ENCODE peak calls at places on chromosomes 7 and 10, in four cellular contexts. X is GM12878, L is HepG2, E is K562. T is an unnamed sample.

GRCh38 chr7:84697506-84697905 is 489.4 kb downstream of the SEMA3D start:
- DNase-seq in L (no peak), X (no peak), E (no peak), T (no peak)

GRCh38 chr10:98267894-98268693 is at the start of gene LOXL4:
- DNase-seq in X (no peak), L (no peak), E (peak), T (peak)

GRCh38 chr7:134905375-134905774 is 80.9 kb upstream of the AGBL3 start:
- DNase-seq in X (no peak), E (no peak), L (no peak), T (no peak)

GRCh38 chr10:24982294-24983064 is 30.1 kb upstream of the PRTFDC1 start:
- DNase-seq in L (no peak), E (no peak), X (peak), T (no peak)

GRCh38 chr7:141415999-141416398 is 135.2 kb upstream of the AGK start:
- DNase-seq in E (no peak), L (no peak), X (no peak), T (no peak)

GRCh38 chr10:49431426-49431825 is 35.5 kb upstream of the DRGX start:
- DNase-seq in E (no peak), X (no peak), L (no peak), T (no peak)

GRCh38 chr7:116354546-116355422 is 144.4 kb downstream of the TES start:
- DNase-seq in X (no peak), E (peak), L (peak), T (no peak)

GRCh38 chr7:87564290-87564963 is 36.3 kb downstream of the ABCB1 start:
- DNase-seq in E (peak), X (no peak), L (peak), T (peak)

GRCh38 chr7:158827411-158828342 is 1.6 kb downstream of the ESYT2 start:
- DNase-seq in E (peak), L (no peak), X (no peak), T (no peak)

GRCh38 chr10:120539076-120539475 is 82.0 kb downstream of the PLPP4 start:
- DNase-seq in X (no peak), L (no peak), E (no peak), T (no peak)

GRCh38 chr10:29446327-29446726 is 157.5 kb downstream of the LYZL1 start:
- DNase-seq in X (no peak), E (no peak), L (no peak), T (no peak)

DNA sequence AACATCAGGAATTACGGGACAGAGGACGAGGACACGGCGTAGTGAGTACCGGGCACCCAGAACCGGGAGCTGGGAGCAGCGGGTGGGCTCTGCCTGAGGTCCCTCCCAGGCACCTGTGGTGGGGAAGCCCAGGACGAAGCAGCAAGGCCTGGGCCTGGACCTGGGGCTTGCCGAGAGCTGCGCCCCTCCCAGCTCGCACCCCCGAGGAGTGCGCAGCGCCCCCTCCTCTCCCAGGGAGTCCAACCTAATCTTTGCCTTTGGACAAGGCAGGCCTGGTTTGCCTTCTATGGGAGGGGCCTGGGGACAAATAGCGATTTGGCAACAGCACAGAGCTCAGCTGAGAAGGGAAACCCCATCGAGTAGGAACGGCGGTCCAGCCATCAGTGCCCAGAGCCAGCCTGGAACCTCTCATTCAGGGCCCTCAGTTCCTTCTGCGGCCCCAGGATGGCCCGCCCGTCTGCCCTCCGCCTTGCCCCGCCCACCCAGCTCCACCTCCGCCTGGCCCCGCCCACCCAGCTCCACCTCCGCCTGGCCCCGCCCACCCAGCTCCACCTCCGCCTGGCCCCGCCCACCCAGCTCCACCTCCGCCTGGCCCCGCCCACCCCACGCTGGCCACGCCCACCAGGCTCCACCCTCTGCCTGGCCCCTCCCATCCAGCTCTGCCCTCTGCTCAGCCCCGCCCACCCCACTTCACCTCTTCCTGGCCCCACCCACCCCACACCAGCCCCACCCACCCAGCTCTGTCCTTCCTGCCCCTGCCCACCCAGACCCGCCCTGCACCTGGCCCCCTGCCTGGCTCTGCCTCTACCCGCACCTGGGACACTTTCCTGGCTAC is 32.5 kb upstream of the KNDC1 start:
- DNase-seq in E (peak), L (no peak), X (no peak), T (peak)
- TF ChIP-seq ETV6 in E (no peak), L (no peak), X (no peak), T (no peak)

GRCh38 chr7:30436046-30436445 is 42.5 kb downstream of the NOD1 start:
- DNase-seq in L (no peak), X (no peak), E (no peak), T (no peak)
- TF ChIP-seq ETV6 in L (no peak), X (no peak), E (no peak), T (no peak)

DNA sequence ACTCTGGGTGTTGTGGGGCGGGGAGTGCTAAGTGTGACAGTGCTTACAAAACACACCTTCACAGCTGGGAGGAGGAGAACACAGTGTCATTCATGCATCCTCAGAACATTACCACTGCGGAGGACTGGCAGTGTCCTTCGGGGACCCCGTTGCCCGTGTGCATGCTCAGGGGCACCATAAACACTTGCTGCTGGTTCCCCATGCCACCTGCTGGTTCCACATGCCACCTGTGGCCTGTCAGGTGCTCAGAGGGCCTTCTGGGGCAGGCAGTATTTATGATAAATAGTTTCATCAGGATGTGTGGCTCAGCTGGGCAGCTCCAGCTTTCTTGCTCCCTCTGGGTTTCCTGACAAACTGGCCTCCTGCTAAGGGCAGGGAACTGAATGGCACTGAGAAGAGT is 32.1 kb downstream of the CELF2 start:
- DNase-seq in E (no peak), L (no peak), X (no peak), T (no peak)
- TF ChIP-seq ETV6 in E (no peak), L (no peak), X (no peak), T (no peak)

GRCh38 chr10:27541728-27542285 is 37.7 kb downstream of the RAB18 start:
- DNase-seq in E (no peak), L (no peak), X (no peak), T (no peak)

GRCh38 chr10:27542812-27543211 is 38.7 kb downstream of the RAB18 start:
- DNase-seq in X (no peak), E (no peak), L (no peak), T (no peak)

GRCh38 chr10:27537812-27538211 is 33.7 kb downstream of the RAB18 start:
- DNase-seq in E (no peak), L (no peak), X (no peak), T (no peak)

GRCh38 chr10:27540672-27541071 is 36.6 kb downstream of the RAB18 start:
- DNase-seq in X (no peak), L (no peak), E (no peak), T (no peak)

DNA sequence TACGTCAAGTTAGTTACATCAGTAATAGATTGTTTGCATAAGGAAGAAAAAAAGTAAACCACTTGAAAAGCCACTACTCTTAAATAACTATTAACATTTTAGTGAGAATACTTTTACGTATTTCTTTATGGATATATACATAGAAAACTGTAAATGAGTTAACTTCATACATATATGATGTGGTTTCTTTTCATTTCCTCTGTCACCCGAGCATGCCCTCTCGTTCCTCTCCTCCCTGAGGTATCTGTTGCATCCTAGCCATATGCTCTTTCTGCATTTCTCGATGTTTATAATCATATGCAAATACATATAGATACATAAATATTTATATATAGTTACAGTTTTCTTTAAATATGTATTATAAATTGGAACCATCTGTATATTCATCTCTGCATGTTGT is 38.2 kb downstream of the RAB18 start:
- DNase-seq in L (no peak), X (no peak), E (no peak), T (no peak)
- TF ChIP-seq ETV6 in L (no peak), X (no peak), E (no peak), T (no peak)

DNA sequence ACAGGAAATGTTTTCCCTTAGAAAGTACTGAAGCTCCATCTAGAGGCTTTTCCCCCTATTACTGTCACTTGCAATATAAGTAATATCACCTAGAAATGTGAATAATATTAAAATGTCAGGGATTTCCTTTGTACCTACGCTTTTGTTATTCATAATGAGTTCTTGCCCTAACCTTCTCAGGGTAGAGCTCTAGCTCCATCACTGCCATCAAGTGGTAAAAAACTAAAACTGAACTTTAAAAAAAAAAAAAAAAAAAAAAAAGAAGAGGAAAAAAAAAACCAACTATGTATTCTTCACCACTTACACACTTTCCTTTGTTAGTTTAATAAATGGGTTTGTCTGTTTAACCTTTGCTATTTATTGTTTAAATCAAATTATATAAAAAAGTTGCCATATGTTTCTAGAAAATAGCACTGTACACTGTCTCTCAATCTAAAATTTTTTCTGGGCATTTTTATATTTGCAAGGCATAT is 49.9 kb downstream of the DNAJC1 start:
- DNase-seq in L (peak), E (peak), X (no peak), T (no peak)
- TF ChIP-seq ETV6 in L (no peak), E (no peak), X (no peak), T (no peak)

DNA sequence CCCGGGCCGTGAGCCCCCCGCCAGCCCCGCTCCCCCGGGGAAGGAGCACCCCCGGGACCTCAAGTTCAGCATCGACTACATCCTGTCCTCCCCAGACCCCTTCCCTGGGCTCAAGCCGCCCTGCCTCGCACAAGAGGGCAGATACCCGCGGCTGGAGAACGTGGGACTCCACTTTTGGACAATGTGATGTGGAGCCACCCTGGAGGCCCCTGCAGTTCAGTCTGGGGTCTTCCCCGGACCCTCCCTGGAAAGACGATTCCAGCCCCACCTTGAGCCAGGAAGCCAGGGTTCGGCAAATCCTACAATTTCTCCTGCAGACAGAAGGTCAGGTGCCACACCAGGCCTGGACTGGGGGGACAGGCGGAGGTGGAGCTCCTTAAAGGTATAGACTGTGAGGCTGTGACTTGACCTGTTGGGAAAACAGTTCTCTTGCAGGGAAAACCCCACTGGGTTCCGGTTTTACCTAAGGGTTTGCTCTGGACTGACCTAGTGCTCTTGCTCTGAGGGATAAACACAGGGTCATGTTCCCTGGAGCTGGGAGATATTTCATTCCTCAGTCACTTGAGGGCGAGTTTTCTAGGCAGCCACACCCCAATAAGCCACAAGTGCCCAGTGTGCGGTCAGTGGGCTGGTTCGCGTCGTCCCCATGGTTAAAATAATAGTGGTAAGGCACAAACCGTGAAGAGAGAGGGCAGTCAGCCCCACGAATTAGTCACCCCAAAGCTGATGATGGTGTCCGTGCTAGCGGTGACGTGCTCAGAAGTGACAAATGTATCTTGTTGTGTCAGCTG is 1.5 kb downstream of the FOXL3 start:
- DNase-seq in L (no peak), E (no peak), X (no peak), T (no peak)
- TF ChIP-seq ETV6 in L (no peak), E (no peak), X (no peak), T (no peak)

GRCh38 chr7:155455776-155456516 is 2.0 kb upstream of the EN2 start:
- DNase-seq in E (no peak), X (no peak), L (no peak), T (no peak)

GRCh38 chr7:155457544-155458316 is at the start of gene EN2:
- DNase-seq in X (no peak), L (no peak), E (no peak), T (no peak)

GRCh38 chr7:155456517-155456771 is 1.5 kb upstream of the EN2 start:
- DNase-seq in E (no peak), X (no peak), L (no peak), T (no peak)

GRCh38 chr7:155458317-155459132 is 596 bp downstream of the EN2 start:
- DNase-seq in L (no peak), E (no peak), X (no peak), T (no peak)

DNA sequence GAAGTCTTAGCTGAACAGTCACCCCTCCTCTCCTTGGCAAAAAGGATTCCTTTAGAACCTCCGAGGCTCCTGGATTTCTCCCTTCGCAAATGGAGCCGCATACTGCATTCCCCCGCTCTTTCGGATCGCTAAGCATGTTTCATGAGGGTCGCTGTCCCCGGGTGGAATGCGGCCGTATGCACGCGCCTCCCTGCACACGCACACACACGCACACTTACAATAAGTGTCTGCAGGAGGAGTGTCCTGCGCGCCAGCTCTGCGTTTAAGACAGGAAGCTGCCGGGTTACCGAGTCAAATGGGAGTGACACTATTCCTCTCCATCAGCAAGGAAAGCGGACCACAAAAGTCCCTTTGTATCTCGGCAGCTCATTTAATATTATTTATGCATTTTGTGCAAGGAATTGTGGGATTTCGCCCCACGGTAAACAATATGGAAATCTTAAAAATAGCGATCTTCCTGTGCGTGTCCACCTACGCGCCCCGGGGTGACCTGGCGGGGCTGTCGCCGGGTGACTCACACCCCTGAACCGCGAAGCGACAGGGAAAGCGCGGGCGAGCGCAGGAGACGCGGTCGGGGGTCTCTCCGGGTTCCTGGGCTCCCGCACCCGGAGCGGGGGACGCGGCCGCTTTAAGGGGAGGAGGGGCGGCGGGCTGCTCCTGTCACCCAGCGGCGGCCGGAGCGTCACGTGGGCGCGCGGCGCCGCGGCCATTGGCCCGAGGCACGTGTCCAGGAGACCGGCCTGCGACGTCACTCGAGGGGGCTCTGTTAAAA is 971 bp upstream of the EN2 start:
- DNase-seq in X (no peak), L (no peak), E (peak), T (peak)
- TF ChIP-seq ETV6 in X (no peak), L (no peak), E (no peak), T (no peak)

DNA sequence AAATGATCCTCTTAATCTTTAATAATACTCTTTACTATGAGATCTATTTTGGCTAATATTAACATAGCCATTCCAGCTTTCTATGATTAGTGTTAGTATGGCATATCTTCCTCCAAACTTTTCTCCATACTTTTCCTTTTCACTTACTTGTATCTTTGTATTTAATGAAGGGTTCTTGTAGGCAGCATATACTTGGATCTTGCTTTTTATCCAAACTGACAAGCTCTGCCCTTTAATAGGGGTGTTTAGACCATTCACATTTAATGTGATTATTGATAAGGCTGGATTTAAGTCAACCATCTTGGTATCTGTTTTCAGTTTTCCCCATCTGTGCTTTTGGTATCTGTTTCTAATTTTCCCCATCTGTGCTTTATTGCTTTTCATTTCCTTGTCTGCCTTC is 59.7 kb upstream of the ATP6V0A4 start:
- DNase-seq in L (no peak), E (no peak), X (no peak), T (no peak)
- TF ChIP-seq ETV6 in L (no peak), E (no peak), X (no peak), T (no peak)

GRCh38 chr7:21355406-21355874 is 72.4 kb upstream of the SP4 start:
- DNase-seq in L (no peak), X (peak), E (peak), T (no peak)
- TF ChIP-seq ETV6 in L (no peak), X (no peak), E (no peak), T (no peak)